ENCODE peak calls at places on chromosomes 12 and 14, in six cellular contexts. P is neural progenitor cell; Z is effector memory CD4-positive, alpha-beta T cell; X is lower lobe of right lung; G is GM12878; K is adipocyte. J is an unnamed sample.
A peak's percentile ranks its signal among the peaks of the same experiment; 100 is the strongest.

GRCh38 chr12:117679776-117680175 is 289.0 kb downstream of the KSR2 start:
- DNase-seq in P (no peak), G (no peak), Z (no peak), K (no peak), X (no peak), J (no peak)

GRCh38 chr12:104218935-104219334 is 3.4 kb downstream of the TXNRD1 start:
- DNase-seq in P (no peak), K (peak; percentile 52), Z (no peak), X (no peak), G (no peak), J (no peak)

GRCh38 chr12:132153501-132154340 is 9.5 kb downstream of the NOC4L start:
- DNase-seq in X (peak; percentile 74), P (peak; percentile 93), G (peak; percentile 8), K (peak; percentile 72), Z (peak; percentile 54), J (peak; percentile 56)

GRCh38 chr14:104154246-104154645 is 15.9 kb downstream of the KIF26A start:
- DNase-seq in G (no peak), K (no peak), P (no peak), Z (no peak), X (no peak), J (no peak)

GRCh38 chr12:89516633-89517032 is 8.0 kb downstream of the GALNT4 start:
- DNase-seq in K (no peak), G (no peak), P (no peak), Z (no peak), X (no peak), J (no peak)

GRCh38 chr12:14256555-14257169 is 108.8 kb upstream of the ATF7IP start:
- DNase-seq in Z (peak; percentile 59), X (peak; percentile 87), G (no peak), P (peak; percentile 77), K (peak; percentile 92), J (peak; percentile 53)

GRCh38 chr12:108858399-108859074 is 1.2 kb upstream of the SSH1 start:
- DNase-seq in X (no peak), Z (no peak), K (no peak), G (no peak), P (peak; percentile 55), J (no peak)

GRCh38 chr14:45144658-45145057 is 8.9 kb downstream of the FANCM start:
- DNase-seq in G (no peak), P (no peak), X (no peak), K (no peak), Z (no peak), J (no peak)

GRCh38 chr12:38138225-38139221 is 178.1 kb upstream of the ALG10B start:
- DNase-seq in K (peak; percentile 87), Z (peak; percentile 34), X (no peak), P (peak; percentile 56), G (peak; percentile 23), J (no peak)

GRCh38 chr12:97038859-97039258 is 131.8 kb downstream of the NEDD1 start:
- DNase-seq in P (no peak), G (no peak), Z (no peak), K (no peak), X (no peak), J (no peak)

GRCh38 chr14:101171650-101172049 is 268.1 kb upstream of the RTL1 start:
- DNase-seq in P (no peak), X (no peak), K (no peak), Z (no peak), G (no peak), J (no peak)

GRCh38 chr14:101169267-101169666 is 265.7 kb upstream of the RTL1 start:
- DNase-seq in G (no peak), P (no peak), K (no peak), Z (no peak), X (no peak), J (no peak)

GRCh38 chr14:101167428-101167827 is 263.9 kb upstream of the RTL1 start:
- DNase-seq in K (no peak), G (no peak), X (no peak), P (no peak), Z (no peak), J (no peak)
- H3K9me3 ChIP-seq in K (peaks cover 27% of the 10 kb centered on the region), G (no peaks in the 10 kb centered on the region), X (peaks cover 10% of the 10 kb centered on the region), P (peaks cover 7% of the 10 kb centered on the region), Z (peaks cover 3% of the 10 kb centered on the region), J (no peaks in the 10 kb centered on the region)

DNA sequence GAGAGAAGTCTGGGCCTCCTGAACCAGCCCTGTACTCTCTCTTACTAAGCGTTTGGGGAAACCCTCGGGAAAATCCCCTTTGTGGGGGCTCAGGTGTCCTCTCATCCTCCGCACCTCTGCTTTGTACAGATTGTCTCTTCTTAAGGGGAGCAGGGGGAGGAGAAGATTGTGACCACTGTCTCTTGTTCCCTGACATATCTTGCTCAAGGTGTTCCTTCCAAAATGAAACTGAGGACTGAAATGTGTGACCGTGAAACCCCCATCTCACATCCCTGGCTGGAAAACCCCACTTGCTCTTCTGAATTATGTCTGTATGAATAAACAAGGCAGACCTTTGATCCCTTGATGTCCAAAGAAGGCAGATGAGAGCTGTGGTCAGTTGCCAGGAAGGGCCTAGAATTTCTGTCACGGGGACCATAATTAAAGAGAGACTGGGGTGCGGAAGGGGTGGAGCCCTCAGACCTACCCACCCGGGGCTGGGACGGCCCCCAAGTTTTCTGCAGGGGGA is 369.8 kb downstream of the AACS start:
- DNase-seq in G (peak; percentile 82), P (no peak), K (no peak), X (no peak), Z (no peak), J (no peak)
- H3K9me3 ChIP-seq in G (peaks cover 3% of the 10 kb centered on the region), P (no peaks in the 10 kb centered on the region), K (no peaks in the 10 kb centered on the region), X (no peaks in the 10 kb centered on the region), Z (no peaks in the 10 kb centered on the region), J (no peaks in the 10 kb centered on the region)

DNA sequence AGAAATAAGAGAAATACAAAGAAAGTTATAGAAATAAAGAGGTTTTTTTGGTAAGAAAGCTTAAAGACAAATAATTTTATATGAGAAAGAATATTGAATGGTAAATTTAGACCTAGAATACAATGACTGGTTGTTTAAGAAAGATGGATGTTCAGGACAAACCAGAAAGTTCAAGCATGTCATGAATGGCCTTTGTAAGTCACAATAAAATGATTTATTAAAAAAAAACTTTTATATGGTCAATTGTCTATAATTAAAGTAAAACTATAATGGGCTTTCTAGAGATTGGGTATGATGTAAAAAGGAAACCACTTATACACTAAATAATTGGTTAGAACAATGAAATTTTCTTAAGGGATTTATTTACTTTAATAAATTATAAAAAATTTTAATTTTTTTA is 19.8 kb upstream of the CAPRIN2 start:
- DNase-seq in X (no peak), P (peak; percentile 16), Z (no peak), K (no peak), G (no peak), J (no peak)
- H3K9me3 ChIP-seq in X (no peaks in the 10 kb centered on the region), P (peaks cover 25% of the 10 kb centered on the region), Z (no peaks in the 10 kb centered on the region), K (no peaks in the 10 kb centered on the region), G (no peaks in the 10 kb centered on the region), J (no peaks in the 10 kb centered on the region)

GRCh38 chr14:66001356-66001755 is 484.8 kb upstream of the CCDC196 start:
- DNase-seq in G (no peak), P (no peak), K (no peak), Z (no peak), X (no peak), J (no peak)
- H3K9me3 ChIP-seq in G (peaks cover 2% of the 10 kb centered on the region), P (no peaks in the 10 kb centered on the region), K (peaks cover 31% of the 10 kb centered on the region), Z (no peaks in the 10 kb centered on the region), X (no peaks in the 10 kb centered on the region), J (no peaks in the 10 kb centered on the region)

DNA sequence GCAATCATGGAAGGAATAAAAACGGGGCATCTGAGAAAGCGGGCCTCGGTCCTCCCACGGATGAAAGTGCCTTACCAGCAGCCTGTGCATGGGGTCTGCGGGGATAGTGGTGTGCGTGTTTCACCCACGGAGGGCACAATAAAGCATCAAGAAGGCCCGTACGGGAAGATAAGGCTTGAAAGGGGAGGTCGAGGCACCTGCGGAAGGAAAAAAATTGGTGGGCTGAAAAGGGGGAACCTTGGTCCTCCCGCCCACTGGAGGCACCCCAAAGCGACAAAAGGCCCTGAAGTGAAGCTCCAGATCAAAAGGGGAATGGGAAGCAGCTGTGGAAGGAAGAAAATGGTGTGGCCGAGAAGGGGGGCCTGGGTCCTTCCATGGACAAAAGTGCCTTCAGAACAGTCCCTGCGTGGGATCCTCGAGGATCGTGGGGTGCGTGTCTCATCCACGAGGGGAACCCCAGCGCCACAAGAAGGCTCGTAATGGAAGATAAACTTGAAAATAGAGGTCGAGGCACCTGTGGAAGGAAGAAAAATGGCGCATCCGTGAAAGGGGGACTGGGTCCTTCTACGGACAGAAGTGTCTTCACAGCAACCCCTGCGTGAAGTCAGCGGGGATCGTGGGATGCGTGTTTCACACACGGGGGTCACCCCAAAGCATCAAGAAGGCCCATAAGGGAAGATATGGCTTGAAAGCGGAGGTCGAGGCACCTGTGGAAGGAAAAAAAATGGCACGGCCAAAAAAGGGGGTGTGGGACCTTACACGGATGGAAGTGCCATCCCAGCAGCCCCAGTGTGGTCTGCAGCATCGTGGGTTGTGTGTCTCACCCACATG is 276.9 kb downstream of the ALG10 start:
- DNase-seq in G (no peak), K (no peak), X (peak; percentile 10), Z (no peak), P (no peak), J (no peak)
- H3K9me3 ChIP-seq in G (no peaks in the 10 kb centered on the region), K (no peaks in the 10 kb centered on the region), X (peaks cover 11% of the 10 kb centered on the region), Z (peaks cover 3% of the 10 kb centered on the region), P (peaks cover 3% of the 10 kb centered on the region), J (no peaks in the 10 kb centered on the region)

J was measured in T-helper 17 cell.